ENCODE peak calls at places on chromosomes 11 and 22, in seven cellular contexts. P, C, E, L, O, U and I are unnamed samples.

GRCh38 chr11:766941-767210 is 10.4 kb downstream of the GATD1 start:
- DNase-seq in C (no peak), E (no peak), L (no peak), P (no peak), U (no peak), O (no peak), I (no peak)

GRCh38 chr11:27319065-27319464 is 44.0 kb downstream of the CCDC34 start:
- DNase-seq in U (peak; percentile 48), O (no peak), E (no peak), P (no peak), C (no peak), L (peak; percentile 77), I (no peak)

GRCh38 chr11:70496591-70497535 is 98.5 kb downstream of the CTTN start:
- DNase-seq in U (no peak), E (no peak), C (no peak), P (no peak), L (no peak), O (no peak), I (no peak)

GRCh38 chr22:43312608-43313007 is 30.6 kb downstream of the SCUBE1 start:
- DNase-seq in C (no peak), E (no peak), O (no peak), U (no peak), P (no peak), L (no peak), I (no peak)

GRCh38 chr22:19556963-19557545 is 32.8 kb upstream of the CLDN5 start:
- DNase-seq in U (no peak), P (no peak), E (no peak), O (no peak), C (no peak), L (no peak), I (no peak)

GRCh38 chr11:789951-790350 is at the start of gene CEND1:
- DNase-seq in L (peak; percentile 18), U (peak; percentile 48), C (peak; percentile 52), O (no peak), E (no peak), P (peak; percentile 61), I (peak; percentile 79)

GRCh38 chr11:77473001-77473800 is 693 bp downstream of the PAK1 start:
- DNase-seq in L (no peak), C (peak; percentile 47), E (peak; percentile 77), P (peak; percentile 54), O (no peak), U (peak; percentile 18), I (peak; percentile 58)

GRCh38 chr11:8204596-8204995 is 35.8 kb upstream of the RIC3 start:
- DNase-seq in C (no peak), L (no peak), E (no peak), U (no peak), O (no peak), P (no peak), I (no peak)

GRCh38 chr11:86515297-86516094 is 140.8 kb downstream of the CCDC81 start:
- DNase-seq in C (no peak), L (peak; percentile 90), P (no peak), O (peak; percentile 95), E (no peak), U (peak; percentile 82), I (peak; percentile 77)

GRCh38 chr11:108916290-108916689 is 251.4 kb downstream of the DDX10 start:
- DNase-seq in O (no peak), L (no peak), U (no peak), C (no peak), P (no peak), E (no peak), I (no peak)

GRCh38 chr11:112226062-112226921 is at the start of gene PTS:
- DNase-seq in O (peak; percentile 51), L (peak; percentile 81), E (peak; percentile 91), P (peak; percentile 85), C (peak; percentile 83), U (peak; percentile 91), I (peak; percentile 70)

GRCh38 chr11:119607726-119608125 is 121.3 kb downstream of the NECTIN1 start:
- DNase-seq in C (no peak), E (no peak), U (no peak), O (no peak), P (no peak), L (no peak), I (no peak)

GRCh38 chr11:63537293-63538101 is 889 bp downstream of the PLAAT4 start:
- DNase-seq in E (no peak), L (no peak), C (no peak), P (no peak), O (no peak), U (peak; percentile 94), I (no peak)

GRCh38 chr11:118048472-118049370 is 28.2 kb upstream of the TMPRSS4 start:
- DNase-seq in C (no peak), P (no peak), U (no peak), L (no peak), O (no peak), E (no peak), I (no peak)

GRCh38 chr11:62540804-62541671 is 5.6 kb downstream of the AHNAK start:
- DNase-seq in E (no peak), C (no peak), P (no peak), L (no peak), O (no peak), U (peak; percentile 35), I (no peak)

GRCh38 chr11:59263225-59263894 is 50.6 kb upstream of the MPEG1 start:
- DNase-seq in U (no peak), O (no peak), E (peak; percentile 41), P (no peak), C (no peak), L (no peak), I (no peak)

GRCh38 chr22:17095538-17095937 is 10.7 kb downstream of the IL17RA start:
- DNase-seq in U (peak; percentile 30), L (no peak), P (no peak), O (no peak), E (peak; percentile 22), C (no peak), I (no peak)

GRCh38 chr11:32893947-32894827 is 1.6 kb downstream of the QSER1 start:
- DNase-seq in L (peak; percentile 87), E (peak; percentile 75), P (peak; percentile 30), C (no peak), U (peak; percentile 90), O (peak; percentile 37), I (peak; percentile 74)

GRCh38 chr22:20843501-20843900 is 15.1 kb downstream of the PI4KA start:
- DNase-seq in U (no peak), P (no peak), C (no peak), L (no peak), O (no peak), E (no peak), I (no peak)